ENCODE peak calls at places on chromosome 1, in five cellular contexts. X is PC-3; R is fibroblast of lung; D is CD8-positive, alpha-beta T cell; P is neural progenitor cell. W is an unnamed sample.

GRCh38 chr1:53080769-53081168 is 18.8 kb downstream of the PODN start:
- DNase-seq in X (no peak), R (no peak), D (no peak), P (no peak), W (peak; percentile 50)

GRCh38 chr1:56394298-56394697 is 185.1 kb downstream of the PLPP3 start:
- DNase-seq in X (no peak), R (peak; percentile 57), D (no peak), P (no peak), W (no peak)

GRCh38 chr1:83882906-83883305 is 116.0 kb downstream of the TTLL7 start:
- DNase-seq in X (peak; percentile 90), R (peak; percentile 56), D (no peak), P (peak; percentile 16), W (peak; percentile 22)

GRCh38 chr1:220680085-220680687 is 10.0 kb upstream of the C1orf115 start:
- DNase-seq in X (peak; percentile 73), R (peak; percentile 20), D (no peak), P (peak; percentile 68), W (no peak)

GRCh38 chr1:47367651-47368050 is 34.1 kb downstream of the CMPK1 start:
- DNase-seq in X (no peak), R (no peak), D (no peak), P (no peak), W (no peak)

GRCh38 chr1:24379733-24380315 is 33.8 kb downstream of the STPG1 start:
- DNase-seq in X (peak; percentile 77), R (peak; percentile 35), D (no peak), P (no peak), W (no peak)

GRCh38 chr1:84361796-84362195 is 36.5 kb upstream of the DNASE2B start:
- DNase-seq in X (peak; percentile 84), R (no peak), D (no peak), P (no peak), W (no peak)

GRCh38 chr1:84689514-84690396 is 506 bp downstream of the SSX2IP start:
- DNase-seq in X (peak; percentile 35), R (peak; percentile 44), D (no peak), P (peak; percentile 89), W (peak; percentile 55)

GRCh38 chr1:15719721-15720120 is 16.3 kb upstream of the SLC25A34 start:
- DNase-seq in X (no peak), R (no peak), D (no peak), P (no peak), W (no peak)

GRCh38 chr1:204588826-204589225 is 72.6 kb downstream of the MDM4 start:
- DNase-seq in X (peak; percentile 41), R (no peak), D (no peak), P (no peak), W (no peak)

GRCh38 chr1:36420409-36420808 is 22.7 kb upstream of the LSM10 start:
- DNase-seq in X (no peak), R (no peak), D (no peak), P (no peak), W (no peak)

GRCh38 chr1:186782791-186783190 is 46.0 kb upstream of the PLA2G4A start:
- DNase-seq in X (no peak), R (peak; percentile 51), D (no peak), P (no peak), W (no peak)

GRCh38 chr1:231626951-231627614 is 493 bp downstream of the DISC1 start:
- DNase-seq in X (peak; percentile 59), R (peak; percentile 45), D (peak; percentile 62), P (peak; percentile 78), W (peak; percentile 83)

GRCh38 chr1:60343736-60344135 is 270.2 kb upstream of the C1orf87 start:
- DNase-seq in X (peak; percentile 66), R (no peak), D (no peak), P (no peak), W (no peak)

GRCh38 chr1:196295766-196296165 is 312.5 kb downstream of the KCNT2 start:
- DNase-seq in X (peak; percentile 6), R (peak; percentile 38), D (no peak), P (no peak), W (no peak)

GRCh38 chr1:235041201-235041600 is 87.4 kb downstream of the TOMM20 start:
- DNase-seq in X (no peak), R (no peak), D (no peak), P (no peak), W (no peak)

GRCh38 chr1:94279462-94279861 is 42.1 kb upstream of the ARHGAP29 start:
- DNase-seq in X (peak; percentile 40), R (peak; percentile 42), D (no peak), P (no peak), W (no peak)

GRCh38 chr1:26387447-26387846 is 14.9 kb upstream of the ZNF683 start:
- DNase-seq in X (peak; percentile 97), R (peak; percentile 59), D (no peak), P (no peak), W (no peak)

GRCh38 chr1:42861014-42861399 is 14.6 kb downstream of the ZNF691 start:
- DNase-seq in X (no peak), R (no peak), D (no peak), P (no peak), W (no peak)

GRCh38 chr1:156590326-156591180 is 1.0 kb upstream of the NAXE start:
- DNase-seq in X (no peak), R (no peak), D (no peak), P (no peak), W (no peak)

GRCh38 chr1:109275706-109276345 is 7.1 kb downstream of the PSRC1 start:
- DNase-seq in X (peak; percentile 60), R (peak; percentile 85), D (no peak), P (no peak), W (no peak)

GRCh38 chr1:233673947-233674431 is 60.1 kb downstream of the KCNK1 start:
- DNase-seq in X (no peak), R (peak; percentile 7), D (no peak), P (no peak), W (no peak)

GRCh38 chr1:115977481-115978258 is 1.4 kb downstream of the SLC22A15 start:
- DNase-seq in X (peak; percentile 56), R (peak; percentile 29), D (no peak), P (no peak), W (no peak)

GRCh38 chr1:177865807-177866206 is 104.1 kb downstream of the SEC16B start:
- DNase-seq in X (no peak), R (no peak), D (no peak), P (no peak), W (no peak)

GRCh38 chr1:222924140-222924706 is 109.4 kb downstream of the DISP1 start:
- DNase-seq in X (no peak), R (no peak), D (no peak), P (no peak), W (no peak)

GRCh38 chr1:151822404-151822803 is 9.2 kb downstream of the RORC start:
- DNase-seq in X (no peak), R (no peak), D (no peak), P (no peak), W (no peak)

GRCh38 chr1:33302325-33302724 is 18.6 kb downstream of the A3GALT2 start:
- DNase-seq in X (no peak), R (no peak), D (no peak), P (no peak), W (no peak)

GRCh38 chr1:193183019-193183643 is 3.3 kb downstream of the B3GALT2 start:
- DNase-seq in X (peak; percentile 69), R (peak; percentile 39), D (no peak), P (peak; percentile 50), W (no peak)

GRCh38 chr1:229408458-229409037 is 25.3 kb downstream of the ACTA1 start:
- DNase-seq in X (peak; percentile 37), R (no peak), D (no peak), P (peak; percentile 38), W (peak; percentile 84)

GRCh38 chr1:33242652-33243051 is 13.6 kb upstream of the ZNF362 start:
- DNase-seq in X (no peak), R (no peak), D (no peak), P (no peak), W (no peak)

GRCh38 chr1:176174108-176174507 is 33.0 kb downstream of the COP1 start:
- DNase-seq in X (no peak), R (peak; percentile 9), D (no peak), P (no peak), W (no peak)

GRCh38 chr1:30984991-30985503 is 76.5 kb upstream of the SDC3 start:
- DNase-seq in X (no peak), R (no peak), D (no peak), P (no peak), W (no peak)

GRCh38 chr1:156319664-156320063 is 18.4 kb downstream of the CCT3 start:
- DNase-seq in X (peak; percentile 65), R (peak; percentile 12), D (no peak), P (no peak), W (no peak)

GRCh38 chr1:18940303-18941020 is 16.0 kb downstream of the IFFO2 start:
- DNase-seq in X (no peak), R (no peak), D (no peak), P (no peak), W (no peak)
- H3K4me1 ChIP-seq in X (peaks cover 27% of the 10 kb centered on the region), R (peaks cover 29% of the 10 kb centered on the region), D (peaks cover 70% of the 10 kb centered on the region), P (peaks cover 31% of the 10 kb centered on the region), W (peaks cover 11% of the 10 kb centered on the region)

GRCh38 chr1:163609858-163610257 is 288.1 kb downstream of the NUF2 start:
- DNase-seq in X (no peak), R (no peak), D (no peak), P (no peak), W (no peak)
- H3K9me3 ChIP-seq in X (no peaks in the 10 kb centered on the region), R (no peaks in the 10 kb centered on the region), D (no peaks in the 10 kb centered on the region), P (no peaks in the 10 kb centered on the region), W (no peaks in the 10 kb centered on the region)

GRCh38 chr1:165832902-165833301 is 5.5 kb downstream of the UCK2 start:
- DNase-seq in X (no peak), R (no peak), D (no peak), P (no peak), W (no peak)
- H3K4me1 ChIP-seq in X (peaks cover 7% of the 10 kb centered on the region), R (peaks cover under 1% of the 10 kb centered on the region), D (peaks cover 6% of the 10 kb centered on the region), P (peaks cover 15% of the 10 kb centered on the region), W (peaks cover 17% of the 10 kb centered on the region)

DNA sequence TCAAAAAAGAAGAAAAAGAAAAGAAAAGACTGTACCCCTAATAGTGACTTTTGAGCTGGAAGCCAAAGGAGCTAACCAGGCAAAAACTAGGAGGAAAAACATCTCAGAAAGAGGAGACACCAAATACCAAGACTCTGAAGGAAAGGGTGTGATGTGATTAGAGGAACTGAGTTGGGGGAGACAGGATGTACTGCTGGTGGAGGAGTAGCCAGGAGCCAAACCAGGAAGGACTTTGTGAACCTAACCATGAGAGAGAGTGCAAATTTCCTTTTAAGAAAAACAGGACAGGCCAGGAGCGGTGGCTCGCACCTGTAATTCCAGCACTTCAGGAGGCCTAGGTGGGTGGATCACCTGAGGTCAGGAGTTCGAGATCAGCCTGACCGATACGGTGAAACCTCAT is 4.1 kb upstream of the RBP7 start:
- DNase-seq in X (no peak), R (no peak), D (no peak), P (no peak), W (peak; percentile 22)
- H3K9me3 ChIP-seq in X (no peaks in the 10 kb centered on the region), R (no peaks in the 10 kb centered on the region), D (no peaks in the 10 kb centered on the region), P (no peaks in the 10 kb centered on the region), W (no peaks in the 10 kb centered on the region)